ENCODE peak calls at places on chromosomes 1 and 21, in ten cellular contexts. S, O, W, T, C, P, Q, X, M and D are unnamed samples.

GRCh38 chr1:30966690-30967369 is 58.3 kb upstream of the SDC3 start:
- DNase-seq in S (no peak), O (no peak), W (no peak), T (no peak), C (peak), P (peak), Q (peak), X (peak), M (no peak), D (peak)

GRCh38 chr1:53706356-53706755 is 32.6 kb downstream of the GLIS1 start:
- DNase-seq in S (no peak), O (no peak), W (no peak), T (no peak), C (no peak), P (no peak), Q (no peak), X (no peak), M (no peak), D (no peak)

GRCh38 chr21:42258885-42259407 is 40.0 kb downstream of the ABCG1 start:
- DNase-seq in S (no peak), O (no peak), W (no peak), T (no peak), C (no peak), P (no peak), Q (no peak), X (no peak), M (no peak), D (no peak)

GRCh38 chr1:75097686-75098085 is 36.5 kb upstream of the LHX8 start:
- DNase-seq in S (no peak), O (no peak), W (no peak), T (no peak), C (peak), P (no peak), Q (no peak), X (peak), M (no peak), D (peak)

GRCh38 chr1:214717323-214717722 is 114.3 kb downstream of the CENPF start:
- DNase-seq in S (no peak), O (no peak), W (no peak), T (no peak), C (no peak), P (no peak), Q (no peak), X (no peak), M (no peak), D (no peak)

GRCh38 chr1:84174051-84174556 is 30.0 kb downstream of the PRKACB start:
- DNase-seq in S (no peak), O (no peak), W (no peak), T (no peak), C (peak), P (no peak), Q (no peak), X (peak), M (no peak), D (peak)

GRCh38 chr21:44371596-44371995 is 18.2 kb downstream of the TRPM2 start:
- DNase-seq in S (no peak), O (no peak), W (no peak), T (no peak), C (no peak), P (no peak), Q (no peak), X (no peak), M (no peak), D (no peak)

GRCh38 chr1:9326596-9326995 is 33.9 kb downstream of the SPSB1 start:
- DNase-seq in S (no peak), O (no peak), W (no peak), T (no peak), C (no peak), P (no peak), Q (no peak), X (no peak), M (no peak), D (no peak)

GRCh38 chr1:109020693-109021092 is 21.2 kb downstream of the WDR47 start:
- DNase-seq in S (no peak), O (no peak), W (no peak), T (no peak), C (no peak), P (no peak), Q (no peak), X (no peak), M (no peak), D (no peak)

GRCh38 chr1:112307930-112308329 is 88.1 kb upstream of the CTTNBP2NL start:
- DNase-seq in S (no peak), O (no peak), W (no peak), T (no peak), C (no peak), P (no peak), Q (no peak), X (no peak), M (no peak), D (no peak)

GRCh38 chr1:94727846-94728715 is 92.1 kb upstream of the SLC44A3 start:
- DNase-seq in S (no peak), O (no peak), W (no peak), T (no peak), C (peak), P (no peak), Q (no peak), X (peak), M (no peak), D (peak)